ENCODE peak calls at places on chromosomes 16 and 17, in seven cellular contexts. G is GM23338, X is Panc1, P is K562, B is A549, J is HL-60, W is GM12878. V is an unnamed sample.

GRCh38 chr16:73126453-73126853 is 78.5 kb upstream of the ZFHX3 start:
- DNase-seq in G (no peak), X (no peak), P (no peak), B (no peak), J (peak; percentile 90), W (no peak), V (peak; percentile 45)

GRCh38 chr17:81552244-81553017 is at the start of gene FAAP100:
- DNase-seq in G (peak; percentile 90), X (no peak), P (peak; percentile 93), B (peak; percentile 90), J (peak; percentile 83), W (peak; percentile 30), V (peak; percentile 63)

GRCh38 chr17:1197379-1197778 is 17.6 kb upstream of the ABR start:
- DNase-seq in G (no peak), X (no peak), P (no peak), B (no peak), J (no peak), W (no peak), V (no peak)

GRCh38 chr16:7272567-7273158 is 60.0 kb upstream of the RBFOX1 start:
- DNase-seq in G (no peak), X (no peak), P (no peak), B (no peak), J (no peak), W (no peak), V (no peak)

GRCh38 chr16:27784351-27785306 is 234.7 kb downstream of the KATNIP start:
- DNase-seq in G (no peak), X (no peak), P (no peak), B (no peak), J (no peak), W (no peak), V (no peak)

GRCh38 chr17:78376161-78376560 is 2.3 kb upstream of the PGS1 start:
- DNase-seq in G (no peak), X (no peak), P (no peak), B (no peak), J (no peak), W (no peak), V (no peak)

GRCh38 chr16:30557397-30557949 is 701 bp downstream of the ZNF764 start:
- DNase-seq in G (no peak), X (no peak), P (no peak), B (no peak), J (no peak), W (no peak), V (no peak)

GRCh38 chr16:86396318-86396882 is 113.9 kb upstream of the FOXF1 start:
- DNase-seq in G (no peak), X (no peak), P (no peak), B (no peak), J (no peak), W (no peak), V (no peak)

GRCh38 chr17:11797803-11798202 is 199.5 kb downstream of the ZNF18 start:
- DNase-seq in G (peak; percentile 2), X (no peak), P (peak; percentile 49), B (peak; percentile 17), J (no peak), W (no peak), V (no peak)

GRCh38 chr16:5077304-5077703 is 5.7 kb downstream of the ALG1 start:
- DNase-seq in G (no peak), X (no peak), P (no peak), B (no peak), J (no peak), W (no peak), V (no peak)

GRCh38 chr16:53372942-53373871 is 61.1 kb upstream of the RBL2 start:
- DNase-seq in G (peak; percentile 91), X (no peak), P (peak; percentile 28), B (peak; percentile 32), J (no peak), W (no peak), V (no peak)

GRCh38 chr17:74444406-74444805 is 12.5 kb downstream of the GPRC5C start:
- DNase-seq in G (no peak), X (no peak), P (no peak), B (no peak), J (no peak), W (no peak), V (no peak)

GRCh38 chr16:57669476-57670162 is 1.5 kb downstream of the ADGRG3 start:
- DNase-seq in G (no peak), X (no peak), P (no peak), B (no peak), J (peak; percentile 36), W (no peak), V (no peak)

GRCh38 chr17:47713980-47714689 is 18.9 kb upstream of the TBX21 start:
- DNase-seq in G (peak; percentile 66), X (no peak), P (no peak), B (no peak), J (no peak), W (no peak), V (no peak)

GRCh38 chr17:48037036-48037881 is at the start of gene COPZ2:
- DNase-seq in G (peak; percentile 61), X (peak; percentile 22), P (no peak), B (peak; percentile 85), J (no peak), W (no peak), V (peak; percentile 50)

GRCh38 chr16:71637398-71637797 is 11.4 kb downstream of the MARVELD3 start:
- DNase-seq in G (peak; percentile 69), X (no peak), P (no peak), B (no peak), J (no peak), W (no peak), V (no peak)

GRCh38 chr17:53912117-53912516 is 89.4 kb downstream of the KIF2B start:
- DNase-seq in G (no peak), X (no peak), P (no peak), B (no peak), J (no peak), W (no peak), V (peak; percentile 21)

GRCh38 chr17:45229681-45230409 is 8.2 kb downstream of the FMNL1 start:
- DNase-seq in G (no peak), X (no peak), P (no peak), B (no peak), J (no peak), W (no peak), V (no peak)

GRCh38 chr17:83064021-83064731 is 15.2 kb upstream of the METRNL start:
- DNase-seq in G (no peak), X (no peak), P (no peak), B (no peak), J (no peak), W (no peak), V (no peak)

GRCh38 chr17:83061586-83061985 is 17.8 kb upstream of the METRNL start:
- DNase-seq in G (no peak), X (no peak), P (no peak), B (no peak), J (no peak), W (no peak), V (no peak)

GRCh38 chr17:83062011-83062817 is 17.2 kb upstream of the METRNL start:
- DNase-seq in G (no peak), X (no peak), P (no peak), B (no peak), J (no peak), W (no peak), V (no peak)

GRCh38 chr17:83064732-83065659 is 14.4 kb upstream of the METRNL start:
- DNase-seq in G (no peak), X (no peak), P (no peak), B (no peak), J (no peak), W (no peak), V (no peak)

DNA sequence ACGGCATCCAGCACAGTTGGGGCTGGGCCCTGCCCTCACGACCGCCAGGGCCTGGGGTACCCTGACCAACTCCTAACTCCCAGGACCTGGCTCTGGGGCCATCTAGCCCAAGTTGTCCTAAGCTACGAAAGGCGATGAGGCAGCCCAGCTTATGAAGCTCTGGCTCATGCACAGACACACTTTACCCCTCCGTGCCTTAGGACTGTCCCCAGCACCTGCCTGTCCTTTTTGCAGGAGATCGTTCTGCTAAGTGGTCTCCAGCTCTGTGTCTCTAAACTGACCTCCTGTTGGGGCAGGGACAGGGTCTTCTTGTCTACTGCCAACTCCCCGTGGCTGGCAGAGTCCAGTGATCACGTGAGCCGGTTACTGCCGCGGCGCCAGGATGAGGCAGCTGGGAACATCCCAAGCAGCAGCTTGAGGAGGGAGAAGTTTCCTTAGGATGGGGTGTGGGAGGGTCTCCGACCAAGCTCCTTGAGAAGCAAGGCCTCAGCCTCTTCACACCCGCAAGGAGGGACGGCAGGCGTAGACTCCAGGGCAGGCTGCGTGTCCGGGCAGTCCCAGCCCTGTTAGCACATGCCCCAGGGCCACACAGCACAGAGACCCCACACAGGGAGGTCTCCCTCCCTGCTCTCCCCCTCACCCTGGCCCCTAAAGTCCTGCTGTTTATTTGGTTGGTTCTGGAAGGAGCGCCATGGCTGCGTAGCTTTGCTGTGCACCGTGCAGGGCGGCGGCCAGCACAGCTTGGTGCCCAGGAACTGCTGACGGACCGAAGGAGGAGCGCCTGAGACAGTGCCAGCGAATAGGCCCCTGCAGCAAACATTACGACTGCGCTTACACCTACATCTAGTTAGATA is 16.4 kb upstream of the METRNL start:
- DNase-seq in G (no peak), X (no peak), P (no peak), B (no peak), J (no peak), W (no peak), V (no peak)
- TF ChIP-seq REST in G (no peak), X (no peak), P (no peak), B (no peak), J (no peak), W (no peak), V (no peak)

GRCh38 chr16:78916928-78917545 is 683.5 kb downstream of the MAF start:
- DNase-seq in G (no peak), X (no peak), P (no peak), B (no peak), J (no peak), W (no peak), V (no peak)
- TF ChIP-seq REST in G (no peak), X (no peak), P (no peak), B (no peak), J (no peak), W (no peak), V (no peak)

DNA sequence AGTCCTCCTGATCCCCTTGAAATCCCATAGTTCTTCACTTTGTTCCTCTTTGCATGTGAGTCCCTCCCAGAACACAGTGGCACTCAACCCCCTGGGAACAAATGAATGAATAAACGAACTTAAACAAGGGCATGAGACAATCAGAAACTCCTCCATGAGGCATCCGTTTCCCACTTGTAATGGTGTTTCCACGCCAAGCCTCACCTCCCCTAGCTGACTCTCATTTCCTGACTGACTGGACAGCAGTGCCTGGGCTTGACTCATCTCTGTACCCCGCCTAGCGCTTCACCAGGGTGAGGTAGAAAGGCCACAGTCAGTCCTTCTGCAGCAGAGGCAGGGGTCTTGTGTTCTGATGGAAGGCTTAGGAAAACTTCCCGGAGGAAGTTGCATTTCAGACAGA is 14.2 kb downstream of the KIF1C start:
- DNase-seq in G (no peak), X (no peak), P (no peak), B (no peak), J (no peak), W (peak; percentile 53), V (no peak)
- TF ChIP-seq REST in G (no peak), X (no peak), P (no peak), B (no peak), J (no peak), W (no peak), V (no peak)

GRCh38 chr17:7922499-7923289 is 6.6 kb upstream of the RNF227 start:
- DNase-seq in G (peak; percentile 94), X (no peak), P (no peak), B (no peak), J (no peak), W (no peak), V (no peak)
- TF ChIP-seq REST in G (no peak), X (no peak), P (no peak), B (no peak), J (no peak), W (no peak), V (no peak)

GRCh38 chr17:40225151-40225550 is 6.0 kb downstream of the WIPF2 start:
- DNase-seq in G (no peak), X (no peak), P (no peak), B (no peak), J (no peak), W (no peak), V (no peak)
- TF ChIP-seq REST in G (no peak), X (no peak), P (no peak), B (no peak), J (no peak), W (no peak), V (no peak)

V was measured in HepG2.